ENCODE peak calls at places on chromosomes 3 and 15, in eight cellular contexts. One of them, this sample, is unnamed.
A peak's percentile ranks its signal among the peaks of the same experiment; 100 is the strongest.

GRCh38 chr3:9028134-9028533 is 64.9 kb upstream of the RAD18 start:
- DNase-seq in effector CD4-positive, alpha-beta T cell: no peak
- DNase-seq in Caki2: no peak
- DNase-seq in activated naive CD8-positive, alpha-beta T cell treated with anti-CD3 and anti-CD28 coated beads for 36 hours: no peak
- DNase-seq in GM19239: no peak
- DNase-seq in stimulated activated CD8-positive, alpha-beta memory T cell treated with anti-CD3 and anti-CD28 coated beads, Interleukin-4, amount 100 ng/mL, for 48 hours: no peak
- DNase-seq in RCC 7860: no peak
- DNase-seq in foreskin fibroblast: peak; percentile 27
- DNase-seq in this sample: peak; percentile 94

GRCh38 chr3:69385723-69386483 is at the start of gene FRMD4B:
- DNase-seq in activated naive CD8-positive, alpha-beta T cell treated with anti-CD3 and anti-CD28 coated beads for 36 hours: peak; percentile 38
- DNase-seq in stimulated activated CD8-positive, alpha-beta memory T cell treated with anti-CD3 and anti-CD28 coated beads, Interleukin-4, amount 100 ng/mL, for 48 hours: peak; percentile 60
- DNase-seq in effector CD4-positive, alpha-beta T cell: no peak
- DNase-seq in RCC 7860: no peak
- DNase-seq in Caki2: peak; percentile 39
- DNase-seq in GM19239: no peak
- DNase-seq in foreskin fibroblast: no peak
- DNase-seq in this sample: peak; percentile 67

GRCh38 chr3:179701176-179701827 is 48.5 kb downstream of the USP13 start:
- DNase-seq in activated naive CD8-positive, alpha-beta T cell treated with anti-CD3 and anti-CD28 coated beads for 36 hours: no peak
- DNase-seq in foreskin fibroblast: no peak
- DNase-seq in RCC 7860: no peak
- DNase-seq in effector CD4-positive, alpha-beta T cell: no peak
- DNase-seq in Caki2: no peak
- DNase-seq in GM19239: no peak
- DNase-seq in stimulated activated CD8-positive, alpha-beta memory T cell treated with anti-CD3 and anti-CD28 coated beads, Interleukin-4, amount 100 ng/mL, for 48 hours: no peak
- DNase-seq in this sample: no peak

GRCh38 chr3:47193871-47194859 is 30.3 kb upstream of the SETD2 start:
- DNase-seq in Caki2: no peak
- DNase-seq in RCC 7860: no peak
- DNase-seq in GM19239: no peak
- DNase-seq in effector CD4-positive, alpha-beta T cell: no peak
- DNase-seq in foreskin fibroblast: peak; percentile 8
- DNase-seq in activated naive CD8-positive, alpha-beta T cell treated with anti-CD3 and anti-CD28 coated beads for 36 hours: no peak
- DNase-seq in stimulated activated CD8-positive, alpha-beta memory T cell treated with anti-CD3 and anti-CD28 coated beads, Interleukin-4, amount 100 ng/mL, for 48 hours: no peak
- DNase-seq in this sample: no peak

GRCh38 chr15:48861813-48862431 is 16.0 kb upstream of the EID1 start:
- DNase-seq in Caki2: peak; percentile 42
- DNase-seq in stimulated activated CD8-positive, alpha-beta memory T cell treated with anti-CD3 and anti-CD28 coated beads, Interleukin-4, amount 100 ng/mL, for 48 hours: no peak
- DNase-seq in activated naive CD8-positive, alpha-beta T cell treated with anti-CD3 and anti-CD28 coated beads for 36 hours: peak; percentile 26
- DNase-seq in foreskin fibroblast: peak; percentile 65
- DNase-seq in RCC 7860: peak; percentile 68
- DNase-seq in effector CD4-positive, alpha-beta T cell: peak; percentile 44
- DNase-seq in GM19239: peak; percentile 44
- DNase-seq in this sample: no peak

GRCh38 chr15:78291052-78291451 is 8.4 kb downstream of the SKIC8 start:
- DNase-seq in Caki2: no peak
- DNase-seq in activated naive CD8-positive, alpha-beta T cell treated with anti-CD3 and anti-CD28 coated beads for 36 hours: no peak
- DNase-seq in foreskin fibroblast: no peak
- DNase-seq in GM19239: no peak
- DNase-seq in RCC 7860: no peak
- DNase-seq in stimulated activated CD8-positive, alpha-beta memory T cell treated with anti-CD3 and anti-CD28 coated beads, Interleukin-4, amount 100 ng/mL, for 48 hours: no peak
- DNase-seq in effector CD4-positive, alpha-beta T cell: no peak
- DNase-seq in this sample: no peak

GRCh38 chr3:464255-464654 is 267.7 kb downstream of the CHL1 start:
- DNase-seq in stimulated activated CD8-positive, alpha-beta memory T cell treated with anti-CD3 and anti-CD28 coated beads, Interleukin-4, amount 100 ng/mL, for 48 hours: no peak
- DNase-seq in foreskin fibroblast: no peak
- DNase-seq in RCC 7860: no peak
- DNase-seq in GM19239: no peak
- DNase-seq in effector CD4-positive, alpha-beta T cell: no peak
- DNase-seq in Caki2: no peak
- DNase-seq in activated naive CD8-positive, alpha-beta T cell treated with anti-CD3 and anti-CD28 coated beads for 36 hours: no peak
- DNase-seq in this sample: no peak

GRCh38 chr3:142618917-142619401 is 22.8 kb downstream of the PLS1 start:
- DNase-seq in activated naive CD8-positive, alpha-beta T cell treated with anti-CD3 and anti-CD28 coated beads for 36 hours: no peak
- DNase-seq in RCC 7860: peak; percentile 37
- DNase-seq in Caki2: peak; percentile 45
- DNase-seq in effector CD4-positive, alpha-beta T cell: no peak
- DNase-seq in stimulated activated CD8-positive, alpha-beta memory T cell treated with anti-CD3 and anti-CD28 coated beads, Interleukin-4, amount 100 ng/mL, for 48 hours: no peak
- DNase-seq in GM19239: no peak
- DNase-seq in foreskin fibroblast: no peak
- DNase-seq in this sample: no peak

GRCh38 chr3:123660900-123661299 is 76.0 kb upstream of the HACD2 start:
- DNase-seq in foreskin fibroblast: peak; percentile 97
- DNase-seq in activated naive CD8-positive, alpha-beta T cell treated with anti-CD3 and anti-CD28 coated beads for 36 hours: no peak
- DNase-seq in stimulated activated CD8-positive, alpha-beta memory T cell treated with anti-CD3 and anti-CD28 coated beads, Interleukin-4, amount 100 ng/mL, for 48 hours: no peak
- DNase-seq in RCC 7860: peak; percentile 10
- DNase-seq in Caki2: no peak
- DNase-seq in effector CD4-positive, alpha-beta T cell: no peak
- DNase-seq in GM19239: no peak
- DNase-seq in this sample: peak; percentile 98

GRCh38 chr3:8519774-8520448 is 18.3 kb downstream of the LMCD1 start:
- DNase-seq in Caki2: no peak
- DNase-seq in effector CD4-positive, alpha-beta T cell: no peak
- DNase-seq in stimulated activated CD8-positive, alpha-beta memory T cell treated with anti-CD3 and anti-CD28 coated beads, Interleukin-4, amount 100 ng/mL, for 48 hours: no peak
- DNase-seq in foreskin fibroblast: no peak
- DNase-seq in RCC 7860: no peak
- DNase-seq in activated naive CD8-positive, alpha-beta T cell treated with anti-CD3 and anti-CD28 coated beads for 36 hours: no peak
- DNase-seq in GM19239: no peak
- DNase-seq in this sample: no peak

GRCh38 chr3:187963003-187963676 is 190.8 kb upstream of the LPP start:
- DNase-seq in RCC 7860: no peak
- DNase-seq in Caki2: no peak
- DNase-seq in GM19239: no peak
- DNase-seq in activated naive CD8-positive, alpha-beta T cell treated with anti-CD3 and anti-CD28 coated beads for 36 hours: peak; percentile 14
- DNase-seq in effector CD4-positive, alpha-beta T cell: no peak
- DNase-seq in foreskin fibroblast: no peak
- DNase-seq in stimulated activated CD8-positive, alpha-beta memory T cell treated with anti-CD3 and anti-CD28 coated beads, Interleukin-4, amount 100 ng/mL, for 48 hours: no peak
- DNase-seq in this sample: no peak

GRCh38 chr15:88419830-88420229 is 47.4 kb downstream of the MRPL46 start:
- DNase-seq in stimulated activated CD8-positive, alpha-beta memory T cell treated with anti-CD3 and anti-CD28 coated beads, Interleukin-4, amount 100 ng/mL, for 48 hours: no peak
- DNase-seq in effector CD4-positive, alpha-beta T cell: no peak
- DNase-seq in GM19239: no peak
- DNase-seq in RCC 7860: peak; percentile 61
- DNase-seq in Caki2: no peak
- DNase-seq in foreskin fibroblast: no peak
- DNase-seq in activated naive CD8-positive, alpha-beta T cell treated with anti-CD3 and anti-CD28 coated beads for 36 hours: no peak
- DNase-seq in this sample: no peak

GRCh38 chr3:106913966-106914365 is 463.3 kb upstream of the CCDC54 start:
- DNase-seq in stimulated activated CD8-positive, alpha-beta memory T cell treated with anti-CD3 and anti-CD28 coated beads, Interleukin-4, amount 100 ng/mL, for 48 hours: no peak
- DNase-seq in GM19239: no peak
- DNase-seq in activated naive CD8-positive, alpha-beta T cell treated with anti-CD3 and anti-CD28 coated beads for 36 hours: no peak
- DNase-seq in Caki2: no peak
- DNase-seq in foreskin fibroblast: no peak
- DNase-seq in RCC 7860: no peak
- DNase-seq in effector CD4-positive, alpha-beta T cell: no peak
- DNase-seq in this sample: peak; percentile 39

GRCh38 chr15:101534376-101534970 is 45.0 kb upstream of the PCSK6 start:
- DNase-seq in RCC 7860: no peak
- DNase-seq in stimulated activated CD8-positive, alpha-beta memory T cell treated with anti-CD3 and anti-CD28 coated beads, Interleukin-4, amount 100 ng/mL, for 48 hours: no peak
- DNase-seq in effector CD4-positive, alpha-beta T cell: no peak
- DNase-seq in foreskin fibroblast: no peak
- DNase-seq in Caki2: no peak
- DNase-seq in activated naive CD8-positive, alpha-beta T cell treated with anti-CD3 and anti-CD28 coated beads for 36 hours: no peak
- DNase-seq in GM19239: no peak
- DNase-seq in this sample: no peak

GRCh38 chr3:38528457-38528856 is 32.3 kb downstream of the EXOG start:
- DNase-seq in GM19239: no peak
- DNase-seq in activated naive CD8-positive, alpha-beta T cell treated with anti-CD3 and anti-CD28 coated beads for 36 hours: no peak
- DNase-seq in stimulated activated CD8-positive, alpha-beta memory T cell treated with anti-CD3 and anti-CD28 coated beads, Interleukin-4, amount 100 ng/mL, for 48 hours: no peak
- DNase-seq in RCC 7860: no peak
- DNase-seq in effector CD4-positive, alpha-beta T cell: no peak
- DNase-seq in foreskin fibroblast: no peak
- DNase-seq in Caki2: no peak
- DNase-seq in this sample: no peak

GRCh38 chr3:187640823-187641135 is 29.4 kb downstream of the SST start:
- DNase-seq in stimulated activated CD8-positive, alpha-beta memory T cell treated with anti-CD3 and anti-CD28 coated beads, Interleukin-4, amount 100 ng/mL, for 48 hours: no peak
- DNase-seq in effector CD4-positive, alpha-beta T cell: no peak
- DNase-seq in RCC 7860: no peak
- DNase-seq in GM19239: no peak
- DNase-seq in foreskin fibroblast: no peak
- DNase-seq in activated naive CD8-positive, alpha-beta T cell treated with anti-CD3 and anti-CD28 coated beads for 36 hours: no peak
- DNase-seq in Caki2: no peak
- DNase-seq in this sample: no peak

GRCh38 chr3:37026851-37027250 is 33.5 kb downstream of the MLH1 start:
- DNase-seq in GM19239: no peak
- DNase-seq in RCC 7860: no peak
- DNase-seq in stimulated activated CD8-positive, alpha-beta memory T cell treated with anti-CD3 and anti-CD28 coated beads, Interleukin-4, amount 100 ng/mL, for 48 hours: no peak
- DNase-seq in foreskin fibroblast: no peak
- DNase-seq in effector CD4-positive, alpha-beta T cell: no peak
- DNase-seq in activated naive CD8-positive, alpha-beta T cell treated with anti-CD3 and anti-CD28 coated beads for 36 hours: no peak
- DNase-seq in Caki2: no peak
- DNase-seq in this sample: no peak

GRCh38 chr15:36680751-36681150 is 101.3 kb downstream of the CDIN1 start:
- DNase-seq in RCC 7860: no peak
- DNase-seq in activated naive CD8-positive, alpha-beta T cell treated with anti-CD3 and anti-CD28 coated beads for 36 hours: no peak
- DNase-seq in effector CD4-positive, alpha-beta T cell: no peak
- DNase-seq in stimulated activated CD8-positive, alpha-beta memory T cell treated with anti-CD3 and anti-CD28 coated beads, Interleukin-4, amount 100 ng/mL, for 48 hours: no peak
- DNase-seq in foreskin fibroblast: no peak
- DNase-seq in GM19239: no peak
- DNase-seq in Caki2: no peak
- DNase-seq in this sample: no peak

GRCh38 chr15:43209059-43209824 is 11.6 kb downstream of the EPB42 start:
- DNase-seq in RCC 7860: no peak
- DNase-seq in effector CD4-positive, alpha-beta T cell: no peak
- DNase-seq in foreskin fibroblast: no peak
- DNase-seq in Caki2: no peak
- DNase-seq in GM19239: no peak
- DNase-seq in activated naive CD8-positive, alpha-beta T cell treated with anti-CD3 and anti-CD28 coated beads for 36 hours: no peak
- DNase-seq in stimulated activated CD8-positive, alpha-beta memory T cell treated with anti-CD3 and anti-CD28 coated beads, Interleukin-4, amount 100 ng/mL, for 48 hours: no peak
- DNase-seq in this sample: peak; percentile 56

GRCh38 chr3:43455233-43455632 is 166.6 kb downstream of the ANO10 start:
- DNase-seq in effector CD4-positive, alpha-beta T cell: no peak
- DNase-seq in activated naive CD8-positive, alpha-beta T cell treated with anti-CD3 and anti-CD28 coated beads for 36 hours: no peak
- DNase-seq in GM19239: no peak
- DNase-seq in RCC 7860: peak; percentile 89
- DNase-seq in Caki2: peak; percentile 69
- DNase-seq in foreskin fibroblast: peak; percentile 72
- DNase-seq in stimulated activated CD8-positive, alpha-beta memory T cell treated with anti-CD3 and anti-CD28 coated beads, Interleukin-4, amount 100 ng/mL, for 48 hours: no peak
- DNase-seq in this sample: no peak

GRCh38 chr3:171187706-171188290 is 161.3 kb upstream of the SLC2A2 start:
- DNase-seq in foreskin fibroblast: peak; percentile 33
- DNase-seq in activated naive CD8-positive, alpha-beta T cell treated with anti-CD3 and anti-CD28 coated beads for 36 hours: no peak
- DNase-seq in RCC 7860: no peak
- DNase-seq in Caki2: peak; percentile 57
- DNase-seq in stimulated activated CD8-positive, alpha-beta memory T cell treated with anti-CD3 and anti-CD28 coated beads, Interleukin-4, amount 100 ng/mL, for 48 hours: no peak
- DNase-seq in GM19239: no peak
- DNase-seq in effector CD4-positive, alpha-beta T cell: no peak
- DNase-seq in this sample: peak; percentile 33

GRCh38 chr3:168049366-168049974 is 46.3 kb downstream of the GOLIM4 start:
- DNase-seq in RCC 7860: no peak
- DNase-seq in foreskin fibroblast: peak; percentile 49
- DNase-seq in Caki2: no peak
- DNase-seq in activated naive CD8-positive, alpha-beta T cell treated with anti-CD3 and anti-CD28 coated beads for 36 hours: no peak
- DNase-seq in GM19239: no peak
- DNase-seq in effector CD4-positive, alpha-beta T cell: no peak
- DNase-seq in stimulated activated CD8-positive, alpha-beta memory T cell treated with anti-CD3 and anti-CD28 coated beads, Interleukin-4, amount 100 ng/mL, for 48 hours: no peak
- DNase-seq in this sample: no peak

GRCh38 chr3:172268896-172269295 is 179.4 kb downstream of the GHSR start:
- DNase-seq in activated naive CD8-positive, alpha-beta T cell treated with anti-CD3 and anti-CD28 coated beads for 36 hours: no peak
- DNase-seq in Caki2: no peak
- DNase-seq in stimulated activated CD8-positive, alpha-beta memory T cell treated with anti-CD3 and anti-CD28 coated beads, Interleukin-4, amount 100 ng/mL, for 48 hours: no peak
- DNase-seq in effector CD4-positive, alpha-beta T cell: no peak
- DNase-seq in RCC 7860: no peak
- DNase-seq in foreskin fibroblast: no peak
- DNase-seq in GM19239: no peak
- DNase-seq in this sample: no peak

GRCh38 chr3:66372681-66373350 is 128.0 kb downstream of the LRIG1 start:
- DNase-seq in Caki2: no peak
- DNase-seq in foreskin fibroblast: no peak
- DNase-seq in effector CD4-positive, alpha-beta T cell: peak; percentile 54
- DNase-seq in activated naive CD8-positive, alpha-beta T cell treated with anti-CD3 and anti-CD28 coated beads for 36 hours: no peak
- DNase-seq in stimulated activated CD8-positive, alpha-beta memory T cell treated with anti-CD3 and anti-CD28 coated beads, Interleukin-4, amount 100 ng/mL, for 48 hours: no peak
- DNase-seq in RCC 7860: no peak
- DNase-seq in GM19239: no peak
- DNase-seq in this sample: no peak

GRCh38 chr15:89368566-89369223 is 34.1 kb upstream of the POLG start:
- DNase-seq in foreskin fibroblast: no peak
- DNase-seq in effector CD4-positive, alpha-beta T cell: no peak
- DNase-seq in GM19239: no peak
- DNase-seq in RCC 7860: no peak
- DNase-seq in Caki2: no peak
- DNase-seq in stimulated activated CD8-positive, alpha-beta memory T cell treated with anti-CD3 and anti-CD28 coated beads, Interleukin-4, amount 100 ng/mL, for 48 hours: no peak
- DNase-seq in activated naive CD8-positive, alpha-beta T cell treated with anti-CD3 and anti-CD28 coated beads for 36 hours: no peak
- DNase-seq in this sample: no peak

GRCh38 chr3:122789585-122790273 is 3.9 kb downstream of the HSPBAP1 start:
- DNase-seq in Caki2: no peak
- DNase-seq in RCC 7860: no peak
- DNase-seq in stimulated activated CD8-positive, alpha-beta memory T cell treated with anti-CD3 and anti-CD28 coated beads, Interleukin-4, amount 100 ng/mL, for 48 hours: no peak
- DNase-seq in effector CD4-positive, alpha-beta T cell: no peak
- DNase-seq in GM19239: no peak
- DNase-seq in activated naive CD8-positive, alpha-beta T cell treated with anti-CD3 and anti-CD28 coated beads for 36 hours: no peak
- DNase-seq in foreskin fibroblast: no peak
- DNase-seq in this sample: no peak

GRCh38 chr3:36166477-36166876 is 213.8 kb upstream of the STAC start:
- DNase-seq in stimulated activated CD8-positive, alpha-beta memory T cell treated with anti-CD3 and anti-CD28 coated beads, Interleukin-4, amount 100 ng/mL, for 48 hours: no peak
- DNase-seq in effector CD4-positive, alpha-beta T cell: no peak
- DNase-seq in RCC 7860: peak; percentile 89
- DNase-seq in Caki2: peak; percentile 56
- DNase-seq in GM19239: no peak
- DNase-seq in activated naive CD8-positive, alpha-beta T cell treated with anti-CD3 and anti-CD28 coated beads for 36 hours: no peak
- DNase-seq in foreskin fibroblast: peak; percentile 62
- DNase-seq in this sample: no peak

GRCh38 chr3:133776794-133777438 is 28.7 kb upstream of the SRPRB start:
- DNase-seq in activated naive CD8-positive, alpha-beta T cell treated with anti-CD3 and anti-CD28 coated beads for 36 hours: no peak
- DNase-seq in GM19239: no peak
- DNase-seq in foreskin fibroblast: no peak
- DNase-seq in Caki2: no peak
- DNase-seq in RCC 7860: no peak
- DNase-seq in effector CD4-positive, alpha-beta T cell: no peak
- DNase-seq in stimulated activated CD8-positive, alpha-beta memory T cell treated with anti-CD3 and anti-CD28 coated beads, Interleukin-4, amount 100 ng/mL, for 48 hours: no peak
- DNase-seq in this sample: no peak

GRCh38 chr3:104696470-104696869 is 670.2 kb upstream of the ALCAM start:
- DNase-seq in effector CD4-positive, alpha-beta T cell: no peak
- DNase-seq in activated naive CD8-positive, alpha-beta T cell treated with anti-CD3 and anti-CD28 coated beads for 36 hours: no peak
- DNase-seq in Caki2: no peak
- DNase-seq in foreskin fibroblast: no peak
- DNase-seq in RCC 7860: no peak
- DNase-seq in GM19239: no peak
- DNase-seq in stimulated activated CD8-positive, alpha-beta memory T cell treated with anti-CD3 and anti-CD28 coated beads, Interleukin-4, amount 100 ng/mL, for 48 hours: no peak
- DNase-seq in this sample: no peak

GRCh38 chr3:118587037-118587741 is 447.5 kb downstream of the IGSF11 start:
- DNase-seq in GM19239: no peak
- DNase-seq in effector CD4-positive, alpha-beta T cell: no peak
- DNase-seq in activated naive CD8-positive, alpha-beta T cell treated with anti-CD3 and anti-CD28 coated beads for 36 hours: no peak
- DNase-seq in Caki2: no peak
- DNase-seq in stimulated activated CD8-positive, alpha-beta memory T cell treated with anti-CD3 and anti-CD28 coated beads, Interleukin-4, amount 100 ng/mL, for 48 hours: no peak
- DNase-seq in foreskin fibroblast: no peak
- DNase-seq in RCC 7860: no peak
- DNase-seq in this sample: no peak

GRCh38 chr3:187739561-187740445 is 5.5 kb downstream of the BCL6 start:
- DNase-seq in GM19239: peak; percentile 40
- DNase-seq in foreskin fibroblast: peak; percentile 86
- DNase-seq in RCC 7860: peak; percentile 49
- DNase-seq in stimulated activated CD8-positive, alpha-beta memory T cell treated with anti-CD3 and anti-CD28 coated beads, Interleukin-4, amount 100 ng/mL, for 48 hours: peak; percentile 88
- DNase-seq in activated naive CD8-positive, alpha-beta T cell treated with anti-CD3 and anti-CD28 coated beads for 36 hours: peak; percentile 83
- DNase-seq in Caki2: peak; percentile 88
- DNase-seq in effector CD4-positive, alpha-beta T cell: peak; percentile 66
- DNase-seq in this sample: peak; percentile 87

GRCh38 chr3:65888980-65889706 is 149.6 kb downstream of the MAGI1 start:
- DNase-seq in activated naive CD8-positive, alpha-beta T cell treated with anti-CD3 and anti-CD28 coated beads for 36 hours: no peak
- DNase-seq in stimulated activated CD8-positive, alpha-beta memory T cell treated with anti-CD3 and anti-CD28 coated beads, Interleukin-4, amount 100 ng/mL, for 48 hours: no peak
- DNase-seq in foreskin fibroblast: peak; percentile 90
- DNase-seq in Caki2: peak; percentile 36
- DNase-seq in effector CD4-positive, alpha-beta T cell: no peak
- DNase-seq in RCC 7860: peak; percentile 64
- DNase-seq in GM19239: no peak
- DNase-seq in this sample: no peak

GRCh38 chr3:120559228-120560061 is 36.7 kb upstream of the NDUFB4 start:
- DNase-seq in Caki2: peak; percentile 74
- DNase-seq in foreskin fibroblast: peak; percentile 78
- DNase-seq in GM19239: no peak
- DNase-seq in effector CD4-positive, alpha-beta T cell: no peak
- DNase-seq in RCC 7860: peak; percentile 89
- DNase-seq in stimulated activated CD8-positive, alpha-beta memory T cell treated with anti-CD3 and anti-CD28 coated beads, Interleukin-4, amount 100 ng/mL, for 48 hours: no peak
- DNase-seq in activated naive CD8-positive, alpha-beta T cell treated with anti-CD3 and anti-CD28 coated beads for 36 hours: no peak
- DNase-seq in this sample: peak; percentile 61

GRCh38 chr3:4908066-4908768 is 71.0 kb upstream of the BHLHE40 start:
- DNase-seq in activated naive CD8-positive, alpha-beta T cell treated with anti-CD3 and anti-CD28 coated beads for 36 hours: no peak
- DNase-seq in foreskin fibroblast: no peak
- DNase-seq in GM19239: no peak
- DNase-seq in RCC 7860: no peak
- DNase-seq in Caki2: no peak
- DNase-seq in effector CD4-positive, alpha-beta T cell: no peak
- DNase-seq in stimulated activated CD8-positive, alpha-beta memory T cell treated with anti-CD3 and anti-CD28 coated beads, Interleukin-4, amount 100 ng/mL, for 48 hours: no peak
- DNase-seq in this sample: no peak